ENCODE peak calls at places on chromosomes 6 and 20, in eight cellular contexts. O, L, T, I, S, Q, B and P are unnamed samples. For H3K4me1, the result is how much of the 10 kb centered on the place peaks cover.

GRCh38 chr20:10985536-10985935 is 311.7 kb upstream of the JAG1 start:
- DNase-seq in O (no peak), L (no peak), T (peak), I (peak), S (no peak), Q (no peak), B (no peak), P (no peak)

GRCh38 chr20:56430471-56430870 is 18.4 kb downstream of the CASS4 start:
- DNase-seq in O (no peak), L (no peak), T (peak), I (no peak), S (no peak), Q (no peak), B (no peak), P (no peak)

GRCh38 chr6:126102358-126102757 is 116.0 kb downstream of the TRMT11 start:
- DNase-seq in O (no peak), L (no peak), T (no peak), I (no peak), S (no peak), Q (no peak), B (no peak), P (no peak)

GRCh38 chr6:110878751-110879539 is 4.4 kb downstream of the AMD1 start:
- DNase-seq in O (no peak), L (no peak), T (peak), I (peak), S (no peak), Q (no peak), B (no peak), P (no peak)

GRCh38 chr6:98605705-98606104 is 228.7 kb upstream of the POU3F2 start:
- DNase-seq in O (no peak), L (no peak), T (no peak), I (no peak), S (no peak), Q (no peak), B (no peak), P (no peak)

GRCh38 chr6:90940812-90941481 is 354.1 kb upstream of the MAP3K7 start:
- DNase-seq in O (no peak), L (no peak), T (peak), I (peak), S (no peak), Q (no peak), B (no peak), P (no peak)

GRCh38 chr6:19465240-19465639 is 371.9 kb upstream of the ID4 start:
- DNase-seq in O (no peak), L (no peak), T (peak), I (no peak), S (no peak), Q (no peak), B (no peak), P (no peak)

GRCh38 chr20:415820-416322 is 7.8 kb downstream of the RBCK1 start:
- DNase-seq in O (no peak), L (no peak), T (peak), I (no peak), S (no peak), Q (no peak), B (no peak), P (no peak)

GRCh38 chr6:45845546-45845945 is 170.1 kb downstream of the CLIC5 start:
- DNase-seq in O (no peak), L (no peak), T (peak), I (no peak), S (no peak), Q (no peak), B (no peak), P (no peak)

GRCh38 chr20:62651285-62652021 is 9.2 kb downstream of the SLCO4A1 start:
- DNase-seq in O (peak), L (peak), T (peak), I (peak), S (no peak), Q (peak), B (peak), P (peak)

GRCh38 chr6:6724319-6725119 is 136.0 kb downstream of the LY86 start:
- DNase-seq in O (peak), L (no peak), T (peak), I (peak), S (peak), Q (peak), B (peak), P (no peak)

GRCh38 chr20:50514035-50514337 is 3.8 kb downstream of the PTPN1 start:
- DNase-seq in O (no peak), L (no peak), T (no peak), I (no peak), S (no peak), Q (no peak), B (no peak), P (no peak)
- H3K4me3 ChIP-seq in O (no peak), L (peak), T (no peak), I (peak), S (no peak), Q (no peak), B (no peak), P (no peak)

DNA sequence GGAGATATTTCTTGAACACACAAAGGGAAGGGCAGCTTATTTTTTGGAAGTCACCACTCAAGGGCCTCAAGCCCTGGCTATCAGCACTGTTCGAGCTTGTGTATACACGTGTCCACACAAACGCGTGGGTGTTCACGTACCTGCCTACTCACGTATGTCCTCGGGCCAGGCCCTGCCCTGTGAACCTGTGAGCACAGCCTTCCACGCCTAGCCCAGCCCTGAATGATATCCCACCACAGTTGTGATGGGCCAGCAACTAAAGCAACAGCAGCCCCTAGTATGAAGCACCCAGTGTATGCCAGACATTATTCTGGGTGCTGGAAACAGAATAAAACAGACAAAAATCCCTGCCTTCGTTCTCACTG is 2.0 kb downstream of the ACTL10 start:
- DNase-seq in O (no peak), L (no peak), T (no peak), I (no peak), S (no peak), Q (no peak), B (no peak), P (no peak)
- H3K4me1 ChIP-seq in O (under half), L (half or more), T (under half), I (under half), S (half or more), Q (under half), B (half or more), P (under half)

GRCh38 chr6:32166411-32167061 is 2.1 kb downstream of the EGFL8 start:
- DNase-seq in O (no peak), L (no peak), T (no peak), I (no peak), S (no peak), Q (no peak), B (no peak), P (no peak)
- H3K27ac ChIP-seq in O (no peak), L (no peak), T (no peak), I (no peak), S (peak), Q (no peak), B (peak), P (peak)

DNA sequence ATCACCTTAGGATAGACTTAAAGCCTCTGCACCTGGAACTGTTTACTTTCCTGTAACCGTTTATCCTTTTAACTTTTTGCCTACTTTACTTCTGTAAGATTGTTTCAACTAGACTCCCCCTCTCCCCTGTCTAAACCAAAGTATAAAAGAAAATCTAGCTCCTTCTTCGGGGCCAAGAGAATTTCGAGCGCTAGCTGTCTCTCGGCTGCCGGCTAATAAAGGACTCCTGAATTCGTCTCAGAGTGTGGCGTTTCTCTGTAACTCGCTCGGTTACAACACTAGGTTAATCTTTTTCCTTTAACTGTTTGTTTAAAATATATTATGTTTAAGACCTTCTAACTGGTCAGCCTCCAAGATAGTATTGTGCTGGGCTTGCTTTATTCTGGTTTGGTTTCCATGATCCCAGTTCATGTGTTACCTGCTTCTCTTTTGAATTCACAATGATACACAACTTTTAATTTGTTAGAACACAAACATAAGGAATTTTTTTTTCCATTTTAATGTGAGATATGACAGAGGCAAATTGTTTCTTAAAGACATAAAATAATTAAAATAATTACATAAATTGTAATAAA is 8.7 kb upstream of the NQO2 start:
- DNase-seq in O (no peak), L (no peak), T (no peak), I (no peak), S (no peak), Q (no peak), B (no peak), P (no peak)
- H3K4me3 ChIP-seq in O (peak), L (peak), T (peak), I (peak), S (peak), Q (peak), B (peak), P (peak)

DNA sequence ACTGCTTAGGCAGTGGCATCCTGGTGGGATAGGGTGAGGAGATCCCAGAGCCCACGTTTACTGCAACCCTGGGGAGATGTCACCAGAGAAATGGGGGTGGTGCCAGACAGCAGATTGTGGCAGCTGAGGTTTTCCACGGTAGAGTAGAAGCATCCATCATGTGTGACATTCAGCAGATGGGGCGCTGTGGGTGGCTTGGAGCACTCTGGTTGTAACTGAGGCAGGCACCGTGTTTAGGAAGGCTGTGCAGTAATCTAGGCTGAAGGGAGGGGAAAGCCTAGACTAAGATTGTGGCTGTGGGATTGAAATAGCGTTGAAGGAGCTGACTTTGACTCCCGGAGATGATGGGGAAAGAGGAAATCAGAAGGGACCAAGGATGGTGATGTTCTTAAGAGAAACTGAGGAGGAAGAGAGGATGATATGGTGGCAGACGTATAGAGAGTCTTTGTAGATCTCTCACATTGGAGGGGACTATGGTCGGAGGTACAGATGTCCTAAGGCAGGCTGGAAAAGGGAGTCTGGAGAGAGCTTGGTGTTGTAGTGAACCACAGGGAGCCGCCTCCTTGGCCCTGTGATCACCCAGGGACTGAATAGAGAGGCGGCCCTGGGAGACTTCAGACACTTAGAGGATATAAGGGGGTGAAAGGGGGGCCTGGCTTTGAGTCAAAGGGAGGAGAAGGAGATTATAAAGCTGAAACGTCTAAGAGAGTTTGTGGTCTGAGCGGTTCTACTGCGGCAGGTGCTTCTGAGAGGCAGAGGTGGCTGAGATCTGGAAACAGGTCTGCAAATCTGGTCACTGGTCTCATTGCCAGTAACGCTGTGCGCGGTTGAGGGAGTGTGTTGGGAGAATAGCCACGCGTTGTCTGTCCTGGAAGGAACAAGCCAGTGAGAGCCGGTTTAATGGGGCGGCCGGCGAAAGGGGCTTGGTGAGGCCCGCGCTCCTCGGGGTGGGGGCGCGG is 792 bp upstream of the MICA start:
- DNase-seq in O (no peak), L (no peak), T (peak), I (no peak), S (no peak), Q (peak), B (peak), P (no peak)
- H3K4me1 ChIP-seq in O (under half), L (under half), T (under half), I (under half), S (half or more), Q (under half), B (under half), P (under half)

GRCh38 chr6:28337103-28337520 is 1.2 kb upstream of the ZSCAN31 start:
- DNase-seq in O (no peak), L (no peak), T (peak), I (no peak), S (no peak), Q (no peak), B (no peak), P (no peak)
- H3K27ac ChIP-seq in O (no peak), L (peak), T (no peak), I (peak), S (no peak), Q (no peak), B (peak), P (peak)

GRCh38 chr6:158041788-158042187 is 60.1 kb downstream of the SYNJ2 start:
- DNase-seq in O (no peak), L (no peak), T (no peak), I (no peak), S (no peak), Q (peak), B (no peak), P (no peak)

GRCh38 chr6:158041370-158041769 is 59.7 kb downstream of the SYNJ2 start:
- DNase-seq in O (no peak), L (no peak), T (no peak), I (no peak), S (no peak), Q (no peak), B (no peak), P (no peak)

GRCh38 chr6:158039571-158040050 is 57.9 kb downstream of the SYNJ2 start:
- DNase-seq in O (no peak), L (no peak), T (no peak), I (peak), S (no peak), Q (peak), B (no peak), P (no peak)

GRCh38 chr6:158040051-158040803 is 58.6 kb downstream of the SYNJ2 start:
- DNase-seq in O (no peak), L (peak), T (peak), I (peak), S (no peak), Q (peak), B (no peak), P (no peak)

GRCh38 chr6:158040804-158041347 is 59.2 kb downstream of the SYNJ2 start:
- DNase-seq in O (no peak), L (no peak), T (peak), I (peak), S (no peak), Q (no peak), B (no peak), P (no peak)
- H3K4me3 ChIP-seq in O (no peak), L (no peak), T (no peak), I (peak), S (no peak), Q (no peak), B (no peak), P (no peak)